ENCODE peak calls at places on chromosomes 7 and 10, in nine cellular contexts. L, F, B, Z, K, Q, W, H and X are unnamed samples.

GRCh38 chr10:11401314-11402222 is 209.9 kb downstream of the USP6NL start:
- DNase-seq in L (no peak), F (no peak), B (no peak), Z (no peak), K (no peak), Q (no peak), W (peak; percentile 30), H (no peak), X (no peak)

GRCh38 chr10:71291501-71291900 is 27.6 kb upstream of the SLC29A3 start:
- DNase-seq in L (no peak), F (no peak), B (no peak), Z (no peak), K (no peak), Q (no peak), W (no peak), H (peak; percentile 34), X (no peak)

GRCh38 chr7:67348171-67348570 is 351.5 kb downstream of the TYW1 start:
- DNase-seq in L (no peak), F (no peak), B (no peak), Z (no peak), K (no peak), Q (no peak), W (no peak), H (no peak), X (no peak)

GRCh38 chr7:1647961-1648631 is 22.0 kb upstream of the ELFN1 start:
- DNase-seq in L (no peak), F (no peak), B (no peak), Z (no peak), K (no peak), Q (no peak), W (no peak), H (peak; percentile 41), X (no peak)

GRCh38 chr7:155007947-155008346 is 5.0 kb upstream of the PAXIP1 start:
- DNase-seq in L (no peak), F (no peak), B (no peak), Z (no peak), K (no peak), Q (no peak), W (peak; percentile 50), H (no peak), X (no peak)

GRCh38 chr10:71964669-71965515 is 697 bp downstream of the CHST3 start:
- DNase-seq in L (peak; percentile 61), F (peak; percentile 76), B (no peak), Z (peak; percentile 79), K (no peak), Q (peak; percentile 54), W (peak; percentile 80), H (peak; percentile 57), X (no peak)

GRCh38 chr10:62616885-62617635 is 187.5 kb upstream of the ADO start:
- DNase-seq in L (no peak), F (no peak), B (no peak), Z (no peak), K (no peak), Q (no peak), W (peak; percentile 26), H (no peak), X (no peak)

GRCh38 chr10:51291961-51292360 is 217.7 kb downstream of the PRKG1 start:
- DNase-seq in L (no peak), F (no peak), B (no peak), Z (no peak), K (no peak), Q (no peak), W (no peak), H (no peak), X (no peak)

GRCh38 chr10:69494626-69495558 is 43.6 kb downstream of the TSPAN15 start:
- DNase-seq in L (no peak), F (no peak), B (no peak), Z (no peak), K (no peak), Q (no peak), W (no peak), H (peak; percentile 35), X (no peak)

GRCh38 chr10:83917519-83918506 is 221.5 kb upstream of the GHITM start:
- DNase-seq in L (no peak), F (no peak), B (no peak), Z (no peak), K (no peak), Q (no peak), W (peak; percentile 37), H (no peak), X (no peak)

GRCh38 chr10:110502851-110503301 is 5.2 kb downstream of the DUSP5 start:
- DNase-seq in L (peak; percentile 86), F (peak; percentile 80), B (no peak), Z (no peak), K (peak; percentile 77), Q (no peak), W (peak; percentile 46), H (no peak), X (no peak)

GRCh38 chr7:34728156-34728555 is 70.1 kb downstream of the NPSR1 start:
- DNase-seq in L (no peak), F (no peak), B (no peak), Z (no peak), K (no peak), Q (no peak), W (no peak), H (no peak), X (no peak)

GRCh38 chr7:27105161-27106122 is 3.0 kb upstream of the HOXA2 start:
- DNase-seq in L (no peak), F (peak; percentile 45), B (no peak), Z (no peak), K (no peak), Q (no peak), W (no peak), H (no peak), X (no peak)

GRCh38 chr10:77023396-77023795 is 614.2 kb downstream of the KCNMA1 start:
- DNase-seq in L (no peak), F (no peak), B (no peak), Z (no peak), K (no peak), Q (no peak), W (no peak), H (no peak), X (no peak)

GRCh38 chr10:44205072-44205471 is 179.8 kb downstream of the CXCL12 start:
- DNase-seq in L (no peak), F (no peak), B (no peak), Z (no peak), K (no peak), Q (no peak), W (no peak), H (no peak), X (no peak)

GRCh38 chr10:18472977-18473376 is 178.4 kb downstream of the NSUN6 start:
- DNase-seq in L (no peak), F (no peak), B (no peak), Z (no peak), K (no peak), Q (no peak), W (peak; percentile 10), H (no peak), X (no peak)

GRCh38 chr7:72230281-72230680 is 181.9 kb downstream of the CALN1 start:
- DNase-seq in L (no peak), F (no peak), B (no peak), Z (no peak), K (no peak), Q (no peak), W (no peak), H (no peak), X (no peak)

GRCh38 chr7:113715981-113716870 is 202.6 kb downstream of the PPP1R3A start:
- DNase-seq in L (no peak), F (no peak), B (no peak), Z (no peak), K (no peak), Q (no peak), W (no peak), H (no peak), X (no peak)

GRCh38 chr7:40680657-40681056 is 545.9 kb downstream of the SUGCT start:
- DNase-seq in L (no peak), F (no peak), B (no peak), Z (peak; percentile 31), K (no peak), Q (no peak), W (peak; percentile 7), H (no peak), X (no peak)

GRCh38 chr10:17387861-17388503 is 66.4 kb downstream of the ST8SIA6 start:
- DNase-seq in L (no peak), F (no peak), B (no peak), Z (no peak), K (no peak), Q (no peak), W (no peak), H (no peak), X (no peak)

GRCh38 chr7:159027091-159027802 is 117.4 kb downstream of the VIPR2 start:
- DNase-seq in L (no peak), F (no peak), B (no peak), Z (no peak), K (no peak), Q (no peak), W (no peak), H (no peak), X (no peak)